ENCODE peak calls at places on chromosomes 16 and 17, in five cellular contexts. One of them, this sample, is unnamed.

GRCh38 chr17:40519089-40519775 is 17.8 kb upstream of the TNS4 start:
- DNase-seq in choroid plexus epithelial cell: no peak
- DNase-seq in GM12865: no peak
- DNase-seq in BE2C: no peak
- DNase-seq in left lobe of liver: no peak
- DNase-seq in this sample: no peak

GRCh38 chr17:77867976-77868713 is 90.4 kb upstream of the TNRC6C start:
- DNase-seq in choroid plexus epithelial cell: no peak
- DNase-seq in GM12865: no peak
- DNase-seq in BE2C: no peak
- DNase-seq in left lobe of liver: no peak
- DNase-seq in this sample: no peak

GRCh38 chr16:90020838-90021382 is 1.7 kb upstream of the DBNDD1 start:
- DNase-seq in choroid plexus epithelial cell: peak; percentile 33
- DNase-seq in GM12865: peak; percentile 24
- DNase-seq in BE2C: peak; percentile 67
- DNase-seq in left lobe of liver: no peak
- DNase-seq in this sample: no peak

GRCh38 chr17:64441772-64442549 is 7.0 kb upstream of the MILR1 start:
- DNase-seq in choroid plexus epithelial cell: peak; percentile 92
- DNase-seq in GM12865: peak; percentile 41
- DNase-seq in BE2C: no peak
- DNase-seq in left lobe of liver: no peak
- DNase-seq in this sample: no peak

GRCh38 chr16:88063201-88063773 is 112.1 kb downstream of the BANP start:
- DNase-seq in choroid plexus epithelial cell: peak; percentile 74
- DNase-seq in GM12865: no peak
- DNase-seq in BE2C: no peak
- DNase-seq in left lobe of liver: no peak
- DNase-seq in this sample: no peak

GRCh38 chr16:89067677-89068076 is 26.0 kb upstream of the ACSF3 start:
- DNase-seq in choroid plexus epithelial cell: peak; percentile 5
- DNase-seq in GM12865: no peak
- DNase-seq in BE2C: no peak
- DNase-seq in left lobe of liver: no peak
- DNase-seq in this sample: no peak

GRCh38 chr16:7246578-7246977 is 86.1 kb upstream of the RBFOX1 start:
- DNase-seq in choroid plexus epithelial cell: no peak
- DNase-seq in GM12865: no peak
- DNase-seq in BE2C: no peak
- DNase-seq in left lobe of liver: no peak
- DNase-seq in this sample: no peak

GRCh38 chr17:61770752-61771533 is 92.4 kb downstream of the BRIP1 start:
- DNase-seq in choroid plexus epithelial cell: peak; percentile 63
- DNase-seq in GM12865: no peak
- DNase-seq in BE2C: no peak
- DNase-seq in left lobe of liver: no peak
- DNase-seq in this sample: no peak

GRCh38 chr17:3978421-3979275 is 14.4 kb upstream of the ATP2A3 start:
- DNase-seq in choroid plexus epithelial cell: no peak
- DNase-seq in GM12865: no peak
- DNase-seq in BE2C: no peak
- DNase-seq in left lobe of liver: no peak
- DNase-seq in this sample: no peak

GRCh38 chr16:19879241-19879792 is 5.3 kb downstream of the GPRC5B start:
- DNase-seq in choroid plexus epithelial cell: peak; percentile 50
- DNase-seq in GM12865: no peak
- DNase-seq in BE2C: peak; percentile 58
- DNase-seq in left lobe of liver: no peak
- DNase-seq in this sample: no peak

GRCh38 chr17:7651959-7652658 is 1.4 kb downstream of the ATP1B2 start:
- DNase-seq in choroid plexus epithelial cell: no peak
- DNase-seq in GM12865: no peak
- DNase-seq in BE2C: no peak
- DNase-seq in left lobe of liver: no peak
- DNase-seq in this sample: no peak

GRCh38 chr16:11597268-11597690 is 10.6 kb upstream of the LITAF start:
- DNase-seq in choroid plexus epithelial cell: peak; percentile 41
- DNase-seq in GM12865: no peak
- DNase-seq in BE2C: no peak
- DNase-seq in left lobe of liver: no peak
- DNase-seq in this sample: no peak

GRCh38 chr16:74500907-74501306 is 79.6 kb upstream of the CLEC18B start:
- DNase-seq in choroid plexus epithelial cell: no peak
- DNase-seq in GM12865: peak; percentile 7
- DNase-seq in BE2C: no peak
- DNase-seq in left lobe of liver: no peak
- DNase-seq in this sample: no peak

GRCh38 chr16:30748634-30749445 is 615 bp downstream of the PHKG2 start:
- DNase-seq in choroid plexus epithelial cell: peak; percentile 57
- DNase-seq in GM12865: peak; percentile 65
- DNase-seq in BE2C: peak; percentile 56
- DNase-seq in left lobe of liver: peak; percentile 65
- DNase-seq in this sample: peak; percentile 62

GRCh38 chr16:78065344-78065743 is 34.1 kb upstream of the WWOX start:
- DNase-seq in choroid plexus epithelial cell: no peak
- DNase-seq in GM12865: no peak
- DNase-seq in BE2C: no peak
- DNase-seq in left lobe of liver: no peak
- DNase-seq in this sample: no peak

GRCh38 chr17:75345514-75346167 is 56.4 kb upstream of the SLC25A19 start:
- DNase-seq in choroid plexus epithelial cell: no peak
- DNase-seq in GM12865: peak; percentile 93
- DNase-seq in BE2C: no peak
- DNase-seq in left lobe of liver: no peak
- DNase-seq in this sample: peak; percentile 94

GRCh38 chr17:39979021-39979660 is 1.5 kb upstream of the PSMD3 start:
- DNase-seq in choroid plexus epithelial cell: peak; percentile 72
- DNase-seq in GM12865: no peak
- DNase-seq in BE2C: no peak
- DNase-seq in left lobe of liver: no peak
- DNase-seq in this sample: no peak

GRCh38 chr16:58022601-58023371 is 2.8 kb upstream of the MMP15 start:
- DNase-seq in choroid plexus epithelial cell: peak; percentile 67
- DNase-seq in GM12865: no peak
- DNase-seq in BE2C: peak; percentile 77
- DNase-seq in left lobe of liver: no peak
- DNase-seq in this sample: no peak

This sample was measured in Karpas-422.